ENCODE peak calls at places on chromosomes 1 and 21, in six cellular contexts. One of them, this sample, is unnamed.
A peak's percentile ranks its signal among the peaks of the same experiment; 100 is the strongest.

GRCh38 chr1:59046730-59047157 is 250.2 kb upstream of the FGGY start:
- DNase-seq in T-cell: peak; percentile 20
- DNase-seq in endothelial cell: no peak
- DNase-seq in pancreas: no peak
- DNase-seq in SK-N-MC: no peak
- DNase-seq in GM12891: peak; percentile 39
- DNase-seq in this sample: peak; percentile 53

GRCh38 chr1:39960461-39960958 is 5.6 kb downstream of the MFSD2A start:
- DNase-seq in GM12891: peak; percentile 54
- DNase-seq in endothelial cell: no peak
- DNase-seq in T-cell: peak; percentile 46
- DNase-seq in pancreas: peak; percentile 29
- DNase-seq in SK-N-MC: no peak
- DNase-seq in this sample: no peak

GRCh38 chr1:31669786-31670582 is 25.3 kb upstream of the PEF1 start:
- DNase-seq in endothelial cell: no peak
- DNase-seq in T-cell: peak; percentile 33
- DNase-seq in pancreas: peak; percentile 93
- DNase-seq in GM12891: no peak
- DNase-seq in SK-N-MC: no peak
- DNase-seq in this sample: no peak

GRCh38 chr1:229271448-229272120 is 673 bp downstream of the RAB4A start:
- DNase-seq in pancreas: no peak
- DNase-seq in T-cell: peak; percentile 25
- DNase-seq in GM12891: no peak
- DNase-seq in endothelial cell: no peak
- DNase-seq in SK-N-MC: no peak
- DNase-seq in this sample: no peak

GRCh38 chr1:147225193-147225730 is at the start of gene FMO5:
- DNase-seq in SK-N-MC: no peak
- DNase-seq in endothelial cell: peak; percentile 46
- DNase-seq in pancreas: peak; percentile 64
- DNase-seq in GM12891: peak; percentile 36
- DNase-seq in T-cell: peak; percentile 41
- DNase-seq in this sample: peak; percentile 59

GRCh38 chr1:100350787-100351094 is 1.6 kb upstream of the CDC14A start:
- DNase-seq in endothelial cell: no peak
- DNase-seq in SK-N-MC: no peak
- DNase-seq in T-cell: no peak
- DNase-seq in pancreas: no peak
- DNase-seq in GM12891: no peak
- DNase-seq in this sample: no peak

GRCh38 chr1:201618375-201618774 is 79.4 kb downstream of the NAV1 start:
- DNase-seq in SK-N-MC: no peak
- DNase-seq in T-cell: no peak
- DNase-seq in GM12891: no peak
- DNase-seq in endothelial cell: no peak
- DNase-seq in pancreas: no peak
- DNase-seq in this sample: no peak

GRCh38 chr1:85553416-85553815 is 27.1 kb upstream of the CCN1 start:
- DNase-seq in pancreas: no peak
- DNase-seq in SK-N-MC: no peak
- DNase-seq in T-cell: no peak
- DNase-seq in GM12891: no peak
- DNase-seq in endothelial cell: no peak
- DNase-seq in this sample: no peak

GRCh38 chr1:8992936-8993687 is 33.1 kb downstream of the SLC2A7 start:
- DNase-seq in SK-N-MC: no peak
- DNase-seq in pancreas: no peak
- DNase-seq in GM12891: no peak
- DNase-seq in endothelial cell: no peak
- DNase-seq in T-cell: no peak
- DNase-seq in this sample: no peak

GRCh38 chr1:1763657-1764621 is 14.3 kb downstream of the NADK start:
- DNase-seq in T-cell: no peak
- DNase-seq in pancreas: peak; percentile 55
- DNase-seq in endothelial cell: no peak
- DNase-seq in SK-N-MC: no peak
- DNase-seq in GM12891: no peak
- DNase-seq in this sample: no peak

GRCh38 chr21:17726047-17726446 is 93.1 kb downstream of the C21orf91 start:
- DNase-seq in T-cell: no peak
- DNase-seq in SK-N-MC: no peak
- DNase-seq in pancreas: no peak
- DNase-seq in GM12891: no peak
- DNase-seq in endothelial cell: no peak
- DNase-seq in this sample: no peak

GRCh38 chr1:51264470-51264869 is 28.4 kb downstream of the RNF11 start:
- DNase-seq in endothelial cell: no peak
- DNase-seq in SK-N-MC: peak; percentile 52
- DNase-seq in T-cell: no peak
- DNase-seq in GM12891: no peak
- DNase-seq in pancreas: no peak
- DNase-seq in this sample: no peak

GRCh38 chr1:205319081-205320018 is 2.2 kb downstream of the NUAK2 start:
- DNase-seq in pancreas: peak; percentile 91
- DNase-seq in T-cell: peak; percentile 21
- DNase-seq in GM12891: no peak
- DNase-seq in SK-N-MC: no peak
- DNase-seq in endothelial cell: no peak
- DNase-seq in this sample: peak; percentile 43

GRCh38 chr1:209168204-209168603 is 415.3 kb upstream of the CAMK1G start:
- DNase-seq in pancreas: peak; percentile 72
- DNase-seq in endothelial cell: no peak
- DNase-seq in T-cell: no peak
- DNase-seq in SK-N-MC: no peak
- DNase-seq in GM12891: no peak
- DNase-seq in this sample: no peak

GRCh38 chr1:45348966-45349677 is 8.9 kb upstream of the MUTYH start:
- DNase-seq in GM12891: no peak
- DNase-seq in T-cell: no peak
- DNase-seq in SK-N-MC: no peak
- DNase-seq in endothelial cell: no peak
- DNase-seq in pancreas: peak; percentile 51
- DNase-seq in this sample: no peak

GRCh38 chr1:26459573-26460031 is 12.6 kb upstream of the HMGN2 start:
- DNase-seq in pancreas: no peak
- DNase-seq in T-cell: no peak
- DNase-seq in GM12891: no peak
- DNase-seq in endothelial cell: no peak
- DNase-seq in SK-N-MC: no peak
- DNase-seq in this sample: no peak

GRCh38 chr1:96559707-96560588 is 161.6 kb upstream of the PTBP2 start:
- DNase-seq in SK-N-MC: no peak
- DNase-seq in T-cell: no peak
- DNase-seq in pancreas: no peak
- DNase-seq in endothelial cell: no peak
- DNase-seq in GM12891: no peak
- DNase-seq in this sample: no peak

GRCh38 chr1:211920141-211920572 is 89.6 kb upstream of the LPGAT1 start:
- DNase-seq in GM12891: no peak
- DNase-seq in T-cell: no peak
- DNase-seq in pancreas: peak; percentile 39
- DNase-seq in endothelial cell: no peak
- DNase-seq in SK-N-MC: no peak
- DNase-seq in this sample: no peak

GRCh38 chr1:232629250-232630046 is 485 bp downstream of the SIPA1L2 start:
- DNase-seq in T-cell: no peak
- DNase-seq in pancreas: peak; percentile 33
- DNase-seq in GM12891: no peak
- DNase-seq in endothelial cell: peak; percentile 30
- DNase-seq in SK-N-MC: no peak
- DNase-seq in this sample: no peak

GRCh38 chr1:231638647-231639046 is 12.1 kb downstream of the DISC1 start:
- DNase-seq in SK-N-MC: no peak
- DNase-seq in endothelial cell: no peak
- DNase-seq in pancreas: no peak
- DNase-seq in GM12891: no peak
- DNase-seq in T-cell: no peak
- DNase-seq in this sample: no peak

GRCh38 chr1:6603424-6603850 is 768 bp upstream of the KLHL21 start:
- DNase-seq in GM12891: no peak
- DNase-seq in pancreas: peak; percentile 63
- DNase-seq in T-cell: peak; percentile 59
- DNase-seq in SK-N-MC: no peak
- DNase-seq in endothelial cell: peak; percentile 54
- DNase-seq in this sample: peak; percentile 75

GRCh38 chr1:46288485-46289133 is 14.8 kb downstream of the LRRC41 start:
- DNase-seq in pancreas: no peak
- DNase-seq in T-cell: no peak
- DNase-seq in SK-N-MC: no peak
- DNase-seq in endothelial cell: no peak
- DNase-seq in GM12891: no peak
- DNase-seq in this sample: no peak

GRCh38 chr1:184982002-184982954 is 8.0 kb upstream of the NIBAN1 start:
- DNase-seq in T-cell: peak; percentile 71
- DNase-seq in SK-N-MC: no peak
- DNase-seq in GM12891: peak; percentile 41
- DNase-seq in endothelial cell: peak; percentile 72
- DNase-seq in pancreas: peak; percentile 77
- DNase-seq in this sample: peak; percentile 69